ENCODE peak calls at places on chromosomes 4 and X, in six cellular contexts. W, S, Y, D, T and F are unnamed samples.

GRCh38 chrX:129665916-129666644 is 11.3 kb upstream of the APLN start:
- DNase-seq in Y (no peak), D (peak; percentile 71), T (peak; percentile 75), S (peak; percentile 78), W (peak; percentile 28), F (peak; percentile 85)

GRCh38 chr4:148034821-148035220 is 302.9 kb downstream of the ARHGAP10 start:
- DNase-seq in T (no peak), W (no peak), D (no peak), S (no peak), Y (no peak), F (no peak)

GRCh38 chr4:169773889-169774288 is 16.1 kb upstream of the HPF1 start:
- DNase-seq in Y (no peak), S (no peak), W (no peak), T (no peak), D (no peak), F (no peak)

GRCh38 chr4:120718979-120719566 is 203.5 kb downstream of the PRDM5 start:
- DNase-seq in T (peak; percentile 49), Y (no peak), S (peak; percentile 31), W (no peak), D (peak; percentile 22), F (peak; percentile 67)

GRCh38 chrX:10900585-10901289 is 210.4 kb upstream of the HCCS start:
- DNase-seq in D (peak; percentile 72), T (peak; percentile 58), W (no peak), Y (no peak), S (peak; percentile 66), F (peak; percentile 64)

GRCh38 chr4:879730-880079 is 52.4 kb downstream of the GAK start:
- DNase-seq in S (no peak), W (no peak), Y (peak; percentile 35), D (no peak), T (no peak), F (no peak)

GRCh38 chrX:43357741-43358140 is 298.4 kb upstream of the MAOA start:
- DNase-seq in S (no peak), T (no peak), W (no peak), Y (no peak), D (no peak), F (no peak)

GRCh38 chr4:110550260-110550659 is 72.6 kb downstream of the PITX2 start:
- DNase-seq in S (peak; percentile 67), D (peak; percentile 40), Y (no peak), W (no peak), T (peak; percentile 20), F (peak; percentile 37)

GRCh38 chrX:109886122-109886761 is 116.7 kb upstream of the TMEM164 start:
- DNase-seq in D (no peak), T (peak; percentile 63), W (peak; percentile 24), S (peak; percentile 45), Y (no peak), F (peak; percentile 70)

GRCh38 chr4:48109413-48110263 is 24.4 kb downstream of the TXK start:
- DNase-seq in Y (no peak), D (peak; percentile 23), S (peak; percentile 71), W (no peak), T (peak; percentile 40), F (peak; percentile 59)

GRCh38 chr4:108168672-108169562 is at the start of gene LEF1:
- DNase-seq in Y (no peak), D (peak; percentile 34), W (no peak), T (peak; percentile 11), S (no peak), F (peak; percentile 27)

GRCh38 chrX:112587194-112587593 is 92.5 kb downstream of the LHFPL1 start:
- DNase-seq in D (no peak), W (no peak), T (no peak), Y (no peak), S (no peak), F (no peak)

GRCh38 chr4:88014506-88014905 is 7.1 kb downstream of the PKD2 start:
- DNase-seq in T (no peak), D (no peak), Y (no peak), S (no peak), W (no peak), F (no peak)

GRCh38 chr4:5753766-5754528 is 42.9 kb downstream of the EVC start:
- DNase-seq in W (no peak), S (peak; percentile 85), Y (no peak), T (peak; percentile 97), D (peak; percentile 89), F (peak; percentile 96)

GRCh38 chr4:141654098-141654497 is 17.7 kb downstream of the IL15 start:
- DNase-seq in Y (no peak), D (peak; percentile 80), T (peak; percentile 47), S (peak; percentile 25), W (no peak), F (peak; percentile 90)

GRCh38 chrX:7614616-7615015 is 228.4 kb upstream of the VCX start:
- DNase-seq in S (no peak), Y (no peak), T (no peak), D (no peak), W (no peak), F (no peak)

GRCh38 chr4:76969941-76970529 is 20.5 kb downstream of the SEPTIN11 start:
- DNase-seq in Y (no peak), W (no peak), T (no peak), D (no peak), S (no peak), F (no peak)

GRCh38 chr4:48858130-48858529 is 27.2 kb downstream of the OCIAD1 start:
- DNase-seq in Y (no peak), D (peak; percentile 35), W (no peak), S (no peak), T (no peak), F (no peak)

GRCh38 chr4:103137446-103137827 is 37.8 kb upstream of the BDH2 start:
- DNase-seq in S (peak; percentile 84), D (peak; percentile 39), W (no peak), T (peak; percentile 32), Y (no peak), F (peak; percentile 16)

GRCh38 chr4:10687526-10687925 is 3.0 kb upstream of the CLNK start:
- DNase-seq in D (no peak), S (no peak), W (no peak), T (no peak), Y (no peak), F (no peak)

GRCh38 chr4:47519239-47519883 is 34.3 kb downstream of the ATP10D start:
- DNase-seq in Y (peak; percentile 81), T (no peak), S (no peak), W (no peak), D (peak; percentile 57), F (no peak)

GRCh38 chr4:99845708-99846469 is 29.3 kb downstream of the DAPP1 start:
- DNase-seq in W (no peak), Y (no peak), T (no peak), D (no peak), S (no peak), F (no peak)

GRCh38 chrX:42530027-42530426 is 247.9 kb downstream of the PPP1R2C start:
- DNase-seq in W (no peak), T (peak; percentile 28), Y (no peak), D (peak; percentile 88), S (peak; percentile 79), F (peak; percentile 36)

GRCh38 chr4:76401654-76402053 is 19.3 kb downstream of the CCDC158 start:
- DNase-seq in W (no peak), Y (no peak), D (no peak), T (no peak), S (no peak), F (no peak)

GRCh38 chrX:111168314-111168713 is 72.3 kb downstream of the PAK3 start:
- DNase-seq in T (peak; percentile 0), Y (no peak), W (no peak), D (no peak), S (peak; percentile 20), F (peak; percentile 13)

GRCh38 chrX:39438603-39439602 is 637.6 kb downstream of the MID1IP1 start:
- DNase-seq in D (no peak), Y (no peak), S (no peak), T (no peak), W (no peak), F (no peak)
- TF ChIP-seq CTCF in D (no peak), Y (peak; percentile 25), S (no peak), T (no peak), W (no peak), F (peak; percentile 11)

DNA sequence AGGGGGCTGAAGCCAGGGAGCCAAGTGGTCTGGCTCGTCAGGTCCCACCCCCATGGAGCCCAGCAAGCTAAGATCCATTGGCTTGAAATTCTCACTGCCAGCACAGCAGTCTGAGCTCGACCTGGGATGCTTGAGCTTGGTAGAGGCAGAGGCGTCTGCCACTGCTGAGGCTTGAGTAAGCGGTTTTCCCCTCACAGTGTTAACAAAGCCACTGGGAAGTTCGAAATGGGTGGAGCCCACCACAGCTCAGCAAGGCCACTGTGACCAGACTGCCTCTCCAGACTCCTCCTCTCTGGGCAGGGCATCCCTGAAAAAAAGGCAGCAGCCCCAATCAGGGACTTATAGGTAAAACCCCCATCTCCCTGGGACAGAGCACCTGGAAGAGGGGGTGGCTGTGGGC is 353.8 kb downstream of the NAP1L3 start:
- DNase-seq in T (no peak), Y (no peak), D (no peak), S (no peak), W (no peak), F (no peak)
- TF ChIP-seq CTCF in T (no peak), Y (no peak), D (no peak), S (no peak), W (no peak), F (no peak)

GRCh38 chr4:163663454-163664225 is 169.2 kb downstream of the TMA16 start:
- DNase-seq in W (no peak), Y (peak; percentile 78), S (no peak), T (no peak), D (no peak), F (no peak)
- TF ChIP-seq CTCF in W (no peak), Y (no peak), S (no peak), T (no peak), D (no peak), F (no peak)

DNA sequence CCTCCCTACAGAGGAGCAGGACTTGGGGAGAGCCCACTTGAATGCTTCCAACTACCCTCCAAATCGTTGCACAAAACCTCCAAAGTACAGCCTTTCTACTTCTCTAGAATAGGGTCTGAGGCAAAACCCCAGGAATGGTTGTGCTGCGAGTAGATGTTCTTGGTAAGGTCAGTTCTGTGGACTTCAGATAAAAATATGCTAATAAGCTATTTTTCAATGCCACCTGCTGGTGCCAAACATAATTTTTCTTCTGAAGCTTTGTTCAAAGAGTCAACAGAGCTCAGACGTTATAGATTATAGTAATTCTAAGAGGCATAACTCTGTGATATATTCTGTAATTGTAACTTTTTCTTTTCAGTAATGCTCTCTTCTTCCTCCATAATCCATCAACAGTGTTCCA is 425.7 kb downstream of the GPAT3 start:
- DNase-seq in T (peak; percentile 23), Y (no peak), D (peak; percentile 10), S (peak; percentile 39), W (no peak), F (peak; percentile 33)
- TF ChIP-seq CTCF in T (peak; percentile 41), Y (no peak), D (peak; percentile 20), S (peak; percentile 22), W (no peak), F (peak; percentile 20)